ENCODE peak calls at places on chromosomes 3 and 15, in five cellular contexts. O is body of pancreas, I is PC-3, X is spleen, K is aorta. H is an unnamed sample.
A peak's percentile ranks its signal among the peaks of the same experiment; 100 is the strongest.

GRCh38 chr15:55518641-55519040 is 10.6 kb upstream of the DNAAF4 start:
- DNase-seq in I (no peak), X (no peak), O (no peak), K (no peak), H (no peak)

GRCh38 chr3:146184616-146185015 is 23.6 kb upstream of the PLOD2 start:
- DNase-seq in I (peak; percentile 94), X (no peak), O (peak; percentile 85), K (no peak), H (no peak)

GRCh38 chr3:194496217-194496881 is 9.5 kb upstream of the ATP13A3 start:
- DNase-seq in X (no peak), I (peak; percentile 25), K (no peak), O (no peak), H (no peak)

GRCh38 chr15:84023636-84024035 is 211.9 kb upstream of the GOLGA6L4 start:
- DNase-seq in O (peak; percentile 24), I (peak; percentile 73), K (no peak), X (no peak), H (no peak)

GRCh38 chr15:31799711-31800321 is 230.5 kb upstream of the CHRNA7 start:
- DNase-seq in O (no peak), K (no peak), X (no peak), I (peak; percentile 35), H (no peak)

GRCh38 chr15:29800441-29801366 is 21.6 kb downstream of the TJP1 start:
- DNase-seq in O (no peak), I (no peak), X (no peak), K (no peak), H (no peak)

GRCh38 chr15:41899854-41900442 is 6.1 kb upstream of the SPTBN5 start:
- DNase-seq in O (no peak), K (no peak), X (no peak), I (no peak), H (no peak)

GRCh38 chr3:171591059-171591458 is 130.9 kb upstream of the TNIK start:
- DNase-seq in X (no peak), O (no peak), I (no peak), K (no peak), H (no peak)

GRCh38 chr15:58203537-58203936 is 65.4 kb downstream of the AQP9 start:
- DNase-seq in X (no peak), O (no peak), K (no peak), I (no peak), H (no peak)

GRCh38 chr3:48155122-48155521 is 33.1 kb downstream of the CDC25A start:
- DNase-seq in K (no peak), X (no peak), O (no peak), I (peak; percentile 94), H (no peak)

GRCh38 chr3:169497567-169498257 is 165.8 kb downstream of the MECOM start:
- DNase-seq in X (no peak), K (no peak), I (peak; percentile 95), O (no peak), H (no peak)

GRCh38 chr15:58407366-58407765 is 24.4 kb upstream of the LIPC start:
- DNase-seq in X (no peak), O (no peak), K (no peak), I (no peak), H (no peak)

GRCh38 chr15:89657691-89658200 is 2.5 kb upstream of the KIF7 start:
- DNase-seq in O (no peak), I (no peak), K (no peak), X (no peak), H (no peak)

GRCh38 chr3:44106761-44107160 is 134.9 kb upstream of the TOPAZ1 start:
- DNase-seq in O (no peak), K (no peak), X (no peak), I (no peak), H (no peak)

GRCh38 chr15:56168394-56168793 is 75.3 kb downstream of the RFX7 start:
- DNase-seq in I (peak; percentile 44), K (no peak), O (no peak), X (no peak), H (no peak)

GRCh38 chr15:52558196-52558595 is 10.6 kb downstream of the ARPP19 start:
- DNase-seq in I (no peak), K (no peak), O (no peak), X (no peak), H (peak; percentile 84)

GRCh38 chr15:96340611-96341464 is 10.3 kb downstream of the NR2F2 start:
- DNase-seq in X (no peak), O (no peak), I (peak; percentile 13), K (peak; percentile 81), H (peak; percentile 76)

GRCh38 chr3:59286791-59287531 is 237.1 kb upstream of the CFAP20DC start:
- DNase-seq in I (peak; percentile 64), O (peak; percentile 87), K (no peak), X (no peak), H (no peak)

GRCh38 chr3:50617096-50617791 is at the start of gene MAPKAPK3:
- DNase-seq in I (peak; percentile 30), K (peak; percentile 86), X (peak; percentile 92), O (peak; percentile 52), H (no peak)

GRCh38 chr3:190169877-190170276 is 49.2 kb upstream of the P3H2 start:
- DNase-seq in O (no peak), X (no peak), I (no peak), K (no peak), H (no peak)

GRCh38 chr3:195117978-195118581 is 152.9 kb downstream of the XXYLT1 start:
- DNase-seq in I (peak; percentile 89), O (peak; percentile 25), X (no peak), K (no peak), H (no peak)

GRCh38 chr3:13480340-13481318 is 523 bp downstream of the HDAC11 start:
- DNase-seq in I (no peak), K (peak; percentile 72), X (peak; percentile 84), O (peak; percentile 91), H (no peak)

GRCh38 chr15:71792521-71792920 is 17.8 kb upstream of the NR2E3 start:
- DNase-seq in X (no peak), I (peak; percentile 70), K (no peak), O (peak; percentile 39), H (peak; percentile 72)

GRCh38 chr3:98733778-98734281 is 29.3 kb upstream of the ST3GAL6 start:
- DNase-seq in X (no peak), K (no peak), O (no peak), I (peak; percentile 38), H (no peak)

GRCh38 chr3:183438749-183439148 is 10.3 kb upstream of the MCF2L2 start:
- DNase-seq in K (no peak), I (no peak), O (peak; percentile 51), X (no peak), H (no peak)

GRCh38 chr15:46309914-46310313 is 675.1 kb downstream of the SQOR start:
- DNase-seq in K (no peak), O (no peak), I (no peak), X (no peak), H (no peak)

GRCh38 chr15:27854601-27855000 is 244.5 kb downstream of the OCA2 start:
- DNase-seq in I (no peak), O (no peak), X (no peak), K (no peak), H (peak; percentile 55)

GRCh38 chr3:58260733-58261132 is 23.1 kb downstream of the ABHD6 start:
- DNase-seq in O (no peak), K (no peak), X (no peak), I (no peak), H (no peak)

GRCh38 chr15:60649845-60650548 is 171.1 kb upstream of the ICE2 start:
- DNase-seq in K (no peak), O (no peak), I (no peak), X (no peak), H (no peak)

DNA sequence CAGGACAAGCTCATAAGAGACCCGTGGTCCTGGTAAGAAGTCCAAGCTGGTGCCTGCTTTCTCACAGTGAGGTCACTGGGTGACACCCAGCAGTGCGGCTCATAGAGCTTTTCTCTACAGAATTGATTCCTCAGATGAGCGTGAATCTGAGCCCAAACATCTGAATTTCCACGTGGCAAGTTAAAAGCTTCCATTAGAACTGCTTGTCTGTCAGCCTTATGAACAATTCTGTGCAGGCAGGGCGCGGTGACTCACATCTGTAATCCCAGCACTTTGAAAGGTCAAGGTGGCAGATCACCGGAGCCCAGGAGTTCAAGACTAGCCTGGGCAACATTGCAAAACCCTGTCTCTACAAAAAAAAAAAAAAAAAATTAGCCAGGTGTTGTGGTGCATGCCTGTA is 113.1 kb upstream of the ABHD17C start:
- DNase-seq in I (no peak), X (no peak), K (no peak), O (no peak), H (peak; percentile 88)
- H3K27ac ChIP-seq in I (peak overlapping the region; percentile 97), X (no peak overlapping the region), K (no peak overlapping the region), O (no peak overlapping the region), H (peak overlapping the region; percentile 97)

DNA sequence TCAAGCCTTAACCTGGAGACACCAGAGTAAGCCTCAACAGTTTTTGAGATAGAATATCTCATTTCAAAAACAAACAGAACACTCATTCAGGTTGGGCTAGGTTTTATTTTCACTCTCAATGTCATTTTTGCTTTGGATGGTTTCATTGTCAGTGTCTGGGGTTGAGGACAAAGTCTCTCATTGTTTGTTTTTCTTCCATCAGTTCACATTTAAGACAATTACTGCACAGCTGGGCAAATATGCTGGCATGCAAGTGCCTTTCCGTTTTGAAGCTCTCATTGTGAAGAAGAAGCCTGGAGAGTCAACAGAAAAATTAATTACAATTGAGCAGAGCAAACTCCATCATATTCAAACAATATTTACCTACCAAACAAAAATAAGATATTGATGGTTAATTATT is 1050.0 kb downstream of the TBL1XR1 start:
- DNase-seq in K (no peak), X (no peak), I (peak; percentile 13), O (no peak), H (no peak)
- H3K27ac ChIP-seq in K (no peak overlapping the region), X (no peak overlapping the region), I (no peak overlapping the region), O (no peak overlapping the region), H (no peak overlapping the region)

GRCh38 chr3:72151465-72152238 is 366.7 kb upstream of the PROK2 start:
- DNase-seq in K (no peak), O (no peak), I (no peak), X (no peak), H (no peak)

GRCh38 chr3:72154391-72155300 is 369.7 kb upstream of the PROK2 start:
- DNase-seq in K (no peak), X (no peak), I (no peak), O (no peak), H (no peak)

GRCh38 chr3:72152551-72153476 is 367.9 kb upstream of the PROK2 start:
- DNase-seq in X (no peak), O (peak; percentile 87), K (peak; percentile 88), I (peak; percentile 77), H (no peak)

GRCh38 chr3:72155391-72156064 is 370.6 kb upstream of the PROK2 start:
- DNase-seq in K (peak; percentile 79), I (peak; percentile 83), O (peak; percentile 69), X (no peak), H (no peak)

GRCh38 chr3:72153477-72154314 is 368.7 kb upstream of the PROK2 start:
- DNase-seq in K (no peak), O (no peak), X (no peak), I (no peak), H (no peak)
- H3K27ac ChIP-seq in K (no peak overlapping the region), O (peak overlapping the region; percentile 41), X (peak overlapping the region; percentile 53), I (no peak overlapping the region), H (no peak overlapping the region)

DNA sequence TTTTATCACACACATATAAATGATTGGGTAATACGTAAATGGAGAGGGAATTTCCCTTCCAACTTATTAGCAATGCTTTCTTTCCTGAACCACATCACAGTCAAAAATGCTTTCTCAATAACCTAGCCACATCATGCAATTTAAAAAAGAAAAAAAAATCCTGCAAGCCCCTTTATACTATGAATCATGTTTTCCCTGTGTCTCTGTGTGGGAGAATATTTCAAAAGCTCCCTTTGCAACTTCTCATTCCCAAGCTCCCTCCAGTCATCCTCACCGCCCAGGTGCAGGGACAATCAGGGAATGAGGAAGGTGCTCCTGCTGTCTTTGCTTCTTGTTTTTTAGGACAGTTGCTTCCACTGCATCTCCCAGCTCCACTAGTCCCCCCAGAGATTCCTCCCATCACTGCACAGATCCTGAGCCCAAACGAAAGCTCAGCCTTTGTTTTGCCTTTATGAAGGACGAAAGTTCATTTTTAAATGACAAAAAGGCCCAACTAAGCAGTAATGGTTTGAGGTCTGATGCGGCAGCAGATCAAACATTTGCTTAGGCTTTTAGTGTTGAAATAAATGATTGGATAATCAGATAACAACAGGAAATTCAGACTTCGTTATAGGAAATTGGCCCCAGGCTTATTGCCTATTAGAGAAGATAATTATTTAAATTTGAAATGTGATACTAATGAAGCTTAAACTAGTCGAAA is 47.8 kb upstream of the ADGRG7 start:
- DNase-seq in I (no peak), O (no peak), X (no peak), K (no peak), H (no peak)
- H3K27ac ChIP-seq in I (no peak overlapping the region), O (no peak overlapping the region), X (no peak overlapping the region), K (no peak overlapping the region), H (peak overlapping the region; percentile 72)